ENCODE peak calls at places on chromosomes 5 and 9, in seven cellular contexts. One of them, this sample, is unnamed.

GRCh38 chr9:100277166-100277979 is 75.4 kb downstream of the TEX10 start:
- DNase-seq in fibroblast of lung: peak; percentile 19
- DNase-seq in activated CD4-positive, alpha-beta T cell treated with anti-CD3 and anti-CD28 coated beads for 24 hours: no peak
- DNase-seq in AG04449: peak; percentile 24
- DNase-seq in EL: peak; percentile 74
- DNase-seq in DMS153: no peak
- DNase-seq in mesothelial cell of epicardium: no peak
- DNase-seq in this sample: peak; percentile 81

GRCh38 chr5:129554134-129554904 is 94.2 kb downstream of the ADAMTS19 start:
- DNase-seq in fibroblast of lung: peak; percentile 4
- DNase-seq in activated CD4-positive, alpha-beta T cell treated with anti-CD3 and anti-CD28 coated beads for 24 hours: no peak
- DNase-seq in AG04449: no peak
- DNase-seq in EL: no peak
- DNase-seq in DMS153: no peak
- DNase-seq in mesothelial cell of epicardium: no peak
- DNase-seq in this sample: no peak

GRCh38 chr5:38433160-38433861 is 123.1 kb downstream of the LIFR start:
- DNase-seq in fibroblast of lung: peak; percentile 94
- DNase-seq in activated CD4-positive, alpha-beta T cell treated with anti-CD3 and anti-CD28 coated beads for 24 hours: no peak
- DNase-seq in AG04449: peak; percentile 77
- DNase-seq in EL: peak; percentile 80
- DNase-seq in DMS153: no peak
- DNase-seq in mesothelial cell of epicardium: no peak
- DNase-seq in this sample: peak; percentile 49

GRCh38 chr9:91395106-91395552 is 28.5 kb downstream of the NFIL3 start:
- DNase-seq in fibroblast of lung: peak; percentile 83
- DNase-seq in activated CD4-positive, alpha-beta T cell treated with anti-CD3 and anti-CD28 coated beads for 24 hours: no peak
- DNase-seq in AG04449: no peak
- DNase-seq in EL: peak; percentile 50
- DNase-seq in DMS153: no peak
- DNase-seq in mesothelial cell of epicardium: no peak
- DNase-seq in this sample: no peak

GRCh38 chr9:71285191-71285656 is 163.8 kb upstream of the TRPM3 start:
- DNase-seq in fibroblast of lung: peak; percentile 65
- DNase-seq in activated CD4-positive, alpha-beta T cell treated with anti-CD3 and anti-CD28 coated beads for 24 hours: peak; percentile 13
- DNase-seq in AG04449: peak; percentile 29
- DNase-seq in EL: peak; percentile 59
- DNase-seq in DMS153: peak; percentile 17
- DNase-seq in mesothelial cell of epicardium: no peak
- DNase-seq in this sample: peak; percentile 67

GRCh38 chr9:117704024-117704575 is at the start of gene TLR4:
- DNase-seq in fibroblast of lung: peak; percentile 38
- DNase-seq in activated CD4-positive, alpha-beta T cell treated with anti-CD3 and anti-CD28 coated beads for 24 hours: no peak
- DNase-seq in AG04449: no peak
- DNase-seq in EL: peak; percentile 88
- DNase-seq in DMS153: peak; percentile 39
- DNase-seq in mesothelial cell of epicardium: no peak
- DNase-seq in this sample: peak; percentile 81

GRCh38 chr5:115333164-115333563 is 36.7 kb upstream of the CCDC112 start:
- DNase-seq in fibroblast of lung: peak; percentile 49
- DNase-seq in activated CD4-positive, alpha-beta T cell treated with anti-CD3 and anti-CD28 coated beads for 24 hours: no peak
- DNase-seq in AG04449: no peak
- DNase-seq in EL: no peak
- DNase-seq in DMS153: no peak
- DNase-seq in mesothelial cell of epicardium: no peak
- DNase-seq in this sample: no peak

GRCh38 chr5:160287378-160288051 is 24.8 kb downstream of the CCNJL start:
- DNase-seq in fibroblast of lung: no peak
- DNase-seq in activated CD4-positive, alpha-beta T cell treated with anti-CD3 and anti-CD28 coated beads for 24 hours: no peak
- DNase-seq in AG04449: no peak
- DNase-seq in EL: peak; percentile 57
- DNase-seq in DMS153: no peak
- DNase-seq in mesothelial cell of epicardium: no peak
- DNase-seq in this sample: peak; percentile 38

GRCh38 chr9:134630861-134631260 is 10.7 kb upstream of the COL5A1 start:
- DNase-seq in fibroblast of lung: no peak
- DNase-seq in activated CD4-positive, alpha-beta T cell treated with anti-CD3 and anti-CD28 coated beads for 24 hours: no peak
- DNase-seq in AG04449: no peak
- DNase-seq in EL: no peak
- DNase-seq in DMS153: no peak
- DNase-seq in mesothelial cell of epicardium: no peak
- DNase-seq in this sample: no peak

GRCh38 chr5:37837101-37838032 is 2.5 kb downstream of the GDNF start:
- DNase-seq in fibroblast of lung: peak; percentile 71
- DNase-seq in activated CD4-positive, alpha-beta T cell treated with anti-CD3 and anti-CD28 coated beads for 24 hours: peak; percentile 45
- DNase-seq in AG04449: no peak
- DNase-seq in EL: peak; percentile 85
- DNase-seq in DMS153: peak; percentile 31
- DNase-seq in mesothelial cell of epicardium: peak; percentile 92
- DNase-seq in this sample: peak; percentile 73

GRCh38 chr5:10702911-10703491 is 58.0 kb downstream of the DAP start:
- DNase-seq in fibroblast of lung: peak; percentile 49
- DNase-seq in activated CD4-positive, alpha-beta T cell treated with anti-CD3 and anti-CD28 coated beads for 24 hours: no peak
- DNase-seq in AG04449: no peak
- DNase-seq in EL: peak; percentile 73
- DNase-seq in DMS153: no peak
- DNase-seq in mesothelial cell of epicardium: no peak
- DNase-seq in this sample: peak; percentile 79

GRCh38 chr9:36237230-36237629 is 21.0 kb downstream of the GNE start:
- DNase-seq in fibroblast of lung: no peak
- DNase-seq in activated CD4-positive, alpha-beta T cell treated with anti-CD3 and anti-CD28 coated beads for 24 hours: no peak
- DNase-seq in AG04449: no peak
- DNase-seq in EL: no peak
- DNase-seq in DMS153: no peak
- DNase-seq in mesothelial cell of epicardium: no peak
- DNase-seq in this sample: no peak

GRCh38 chr9:128409998-128410397 is 10.7 kb upstream of the CERCAM start:
- DNase-seq in fibroblast of lung: peak; percentile 25
- DNase-seq in activated CD4-positive, alpha-beta T cell treated with anti-CD3 and anti-CD28 coated beads for 24 hours: no peak
- DNase-seq in AG04449: no peak
- DNase-seq in EL: peak; percentile 36
- DNase-seq in DMS153: no peak
- DNase-seq in mesothelial cell of epicardium: no peak
- DNase-seq in this sample: no peak

GRCh38 chr5:71834575-71834974 is 115.5 kb downstream of the CARTPT start:
- DNase-seq in fibroblast of lung: no peak
- DNase-seq in activated CD4-positive, alpha-beta T cell treated with anti-CD3 and anti-CD28 coated beads for 24 hours: no peak
- DNase-seq in AG04449: no peak
- DNase-seq in EL: no peak
- DNase-seq in DMS153: no peak
- DNase-seq in mesothelial cell of epicardium: no peak
- DNase-seq in this sample: no peak

GRCh38 chr5:111772456-111772855 is 15.5 kb upstream of the NREP start:
- DNase-seq in fibroblast of lung: no peak
- DNase-seq in activated CD4-positive, alpha-beta T cell treated with anti-CD3 and anti-CD28 coated beads for 24 hours: no peak
- DNase-seq in AG04449: no peak
- DNase-seq in EL: no peak
- DNase-seq in DMS153: no peak
- DNase-seq in mesothelial cell of epicardium: no peak
- DNase-seq in this sample: peak; percentile 21

GRCh38 chr5:171122372-171122771 is 186.7 kb upstream of the TLX3 start:
- DNase-seq in fibroblast of lung: no peak
- DNase-seq in activated CD4-positive, alpha-beta T cell treated with anti-CD3 and anti-CD28 coated beads for 24 hours: no peak
- DNase-seq in AG04449: no peak
- DNase-seq in EL: peak; percentile 13
- DNase-seq in DMS153: no peak
- DNase-seq in mesothelial cell of epicardium: no peak
- DNase-seq in this sample: peak; percentile 32

GRCh38 chr5:88060194-88060593 is 208.5 kb downstream of the TMEM161B start:
- DNase-seq in fibroblast of lung: no peak
- DNase-seq in activated CD4-positive, alpha-beta T cell treated with anti-CD3 and anti-CD28 coated beads for 24 hours: no peak
- DNase-seq in AG04449: no peak
- DNase-seq in EL: no peak
- DNase-seq in DMS153: no peak
- DNase-seq in mesothelial cell of epicardium: no peak
- DNase-seq in this sample: no peak

GRCh38 chr9:90600029-90600428 is 42.6 kb downstream of the DIRAS2 start:
- DNase-seq in fibroblast of lung: no peak
- DNase-seq in activated CD4-positive, alpha-beta T cell treated with anti-CD3 and anti-CD28 coated beads for 24 hours: no peak
- DNase-seq in AG04449: no peak
- DNase-seq in EL: no peak
- DNase-seq in DMS153: peak; percentile 11
- DNase-seq in mesothelial cell of epicardium: no peak
- DNase-seq in this sample: no peak

GRCh38 chr5:1731091-1731639 is 68.5 kb downstream of the MRPL36 start:
- DNase-seq in fibroblast of lung: no peak
- DNase-seq in activated CD4-positive, alpha-beta T cell treated with anti-CD3 and anti-CD28 coated beads for 24 hours: no peak
- DNase-seq in AG04449: no peak
- DNase-seq in EL: no peak
- DNase-seq in DMS153: no peak
- DNase-seq in mesothelial cell of epicardium: peak; percentile 14
- DNase-seq in this sample: no peak

GRCh38 chr9:92308893-92309292 is 15.4 kb upstream of the IARS1 start:
- DNase-seq in fibroblast of lung: no peak
- DNase-seq in activated CD4-positive, alpha-beta T cell treated with anti-CD3 and anti-CD28 coated beads for 24 hours: no peak
- DNase-seq in AG04449: no peak
- DNase-seq in EL: no peak
- DNase-seq in DMS153: no peak
- DNase-seq in mesothelial cell of epicardium: no peak
- DNase-seq in this sample: no peak

GRCh38 chr9:15735083-15735974 is 182.5 kb downstream of the CCDC171 start:
- DNase-seq in fibroblast of lung: peak; percentile 97
- DNase-seq in activated CD4-positive, alpha-beta T cell treated with anti-CD3 and anti-CD28 coated beads for 24 hours: no peak
- DNase-seq in AG04449: peak; percentile 83
- DNase-seq in EL: peak; percentile 93
- DNase-seq in DMS153: no peak
- DNase-seq in mesothelial cell of epicardium: no peak
- DNase-seq in this sample: peak; percentile 60

GRCh38 chr9:96203867-96204412 is 98.0 kb downstream of the HSD17B3 start:
- DNase-seq in fibroblast of lung: peak; percentile 56
- DNase-seq in activated CD4-positive, alpha-beta T cell treated with anti-CD3 and anti-CD28 coated beads for 24 hours: no peak
- DNase-seq in AG04449: no peak
- DNase-seq in EL: no peak
- DNase-seq in DMS153: no peak
- DNase-seq in mesothelial cell of epicardium: no peak
- DNase-seq in this sample: no peak

GRCh38 chr5:68424799-68425537 is 209.4 kb downstream of the PIK3R1 start:
- DNase-seq in fibroblast of lung: peak; percentile 14
- DNase-seq in activated CD4-positive, alpha-beta T cell treated with anti-CD3 and anti-CD28 coated beads for 24 hours: no peak
- DNase-seq in AG04449: no peak
- DNase-seq in EL: peak; percentile 65
- DNase-seq in DMS153: no peak
- DNase-seq in mesothelial cell of epicardium: no peak
- DNase-seq in this sample: no peak

GRCh38 chr5:11504794-11505193 is 399.5 kb downstream of the CTNND2 start:
- DNase-seq in fibroblast of lung: no peak
- DNase-seq in activated CD4-positive, alpha-beta T cell treated with anti-CD3 and anti-CD28 coated beads for 24 hours: no peak
- DNase-seq in AG04449: no peak
- DNase-seq in EL: no peak
- DNase-seq in DMS153: no peak
- DNase-seq in mesothelial cell of epicardium: no peak
- DNase-seq in this sample: no peak

GRCh38 chr5:54217826-54218503 is 92.4 kb downstream of the ARL15 start:
- DNase-seq in fibroblast of lung: peak; percentile 87
- DNase-seq in activated CD4-positive, alpha-beta T cell treated with anti-CD3 and anti-CD28 coated beads for 24 hours: no peak
- DNase-seq in AG04449: peak; percentile 37
- DNase-seq in EL: peak; percentile 77
- DNase-seq in DMS153: peak; percentile 16
- DNase-seq in mesothelial cell of epicardium: no peak
- DNase-seq in this sample: peak; percentile 69

GRCh38 chr9:118148990-118149389 is 444.8 kb downstream of the TLR4 start:
- DNase-seq in fibroblast of lung: no peak
- DNase-seq in activated CD4-positive, alpha-beta T cell treated with anti-CD3 and anti-CD28 coated beads for 24 hours: no peak
- DNase-seq in AG04449: no peak
- DNase-seq in EL: no peak
- DNase-seq in DMS153: no peak
- DNase-seq in mesothelial cell of epicardium: no peak
- DNase-seq in this sample: peak; percentile 8

GRCh38 chr9:33524431-33524947 is 438 bp downstream of the ANKRD18B start:
- DNase-seq in fibroblast of lung: no peak
- DNase-seq in activated CD4-positive, alpha-beta T cell treated with anti-CD3 and anti-CD28 coated beads for 24 hours: no peak
- DNase-seq in AG04449: no peak
- DNase-seq in EL: peak; percentile 24
- DNase-seq in DMS153: no peak
- DNase-seq in mesothelial cell of epicardium: peak; percentile 41
- DNase-seq in this sample: peak; percentile 16

GRCh38 chr5:59656351-59657254 is 236.9 kb downstream of the PDE4D start:
- DNase-seq in fibroblast of lung: no peak
- DNase-seq in activated CD4-positive, alpha-beta T cell treated with anti-CD3 and anti-CD28 coated beads for 24 hours: no peak
- DNase-seq in AG04449: no peak
- DNase-seq in EL: peak; percentile 37
- DNase-seq in DMS153: no peak
- DNase-seq in mesothelial cell of epicardium: no peak
- DNase-seq in this sample: no peak

GRCh38 chr5:6430418-6431028 is 18.1 kb upstream of the UBE2QL1 start:
- DNase-seq in fibroblast of lung: no peak
- DNase-seq in activated CD4-positive, alpha-beta T cell treated with anti-CD3 and anti-CD28 coated beads for 24 hours: no peak
- DNase-seq in AG04449: no peak
- DNase-seq in EL: no peak
- DNase-seq in DMS153: no peak
- DNase-seq in mesothelial cell of epicardium: no peak
- DNase-seq in this sample: no peak

GRCh38 chr5:134226441-134227192 is 744 bp upstream of the PPP2CA start:
- DNase-seq in fibroblast of lung: peak; percentile 39
- DNase-seq in activated CD4-positive, alpha-beta T cell treated with anti-CD3 and anti-CD28 coated beads for 24 hours: no peak
- DNase-seq in AG04449: no peak
- DNase-seq in EL: peak; percentile 18
- DNase-seq in DMS153: no peak
- DNase-seq in mesothelial cell of epicardium: no peak
- DNase-seq in this sample: peak; percentile 30